ENCODE peak calls at places on chromosome 1, in six cellular contexts. M, B, U, S, C and A are unnamed samples. For H3K27me3, the result is how much of the 10 kb centered on the place peaks cover.

GRCh38 chr1:238624786-238625185 is 734.1 kb upstream of the ZP4 start:
- DNase-seq in C (no peak), M (no peak), B (no peak), U (no peak), S (no peak), A (no peak)

GRCh38 chr1:30684881-30685795 is 38.2 kb downstream of the MATN1 start:
- DNase-seq in C (peak), M (peak), U (no peak), S (peak), B (peak), A (peak)

GRCh38 chr1:110125810-110126209 is 13.6 kb downstream of the UBL4B start:
- DNase-seq in M (no peak), B (no peak), C (no peak), S (no peak), U (no peak), A (no peak)

GRCh38 chr1:71081697-71082080 is 854 bp upstream of the ZRANB2 start:
- DNase-seq in B (peak), U (no peak), M (peak), C (no peak), S (peak), A (peak)

GRCh38 chr1:19400875-19401854 is 84.2 kb downstream of the CAPZB start:
- DNase-seq in M (no peak), B (no peak), S (no peak), C (no peak), U (no peak), A (no peak)

GRCh38 chr1:55280731-55281130 is 65.6 kb upstream of the USP24 start:
- DNase-seq in B (no peak), C (no peak), M (no peak), S (no peak), U (no peak), A (no peak)

GRCh38 chr1:56416385-56416972 is 162.9 kb downstream of the PLPP3 start:
- DNase-seq in S (no peak), M (no peak), B (no peak), C (no peak), U (no peak), A (no peak)

GRCh38 chr1:41955461-41956159 is 36.9 kb upstream of the HIVEP3 start:
- DNase-seq in S (no peak), M (no peak), U (peak), B (no peak), C (no peak), A (no peak)

GRCh38 chr1:10402729-10403274 is 3.9 kb downstream of the PGD start:
- DNase-seq in U (no peak), C (no peak), B (no peak), S (no peak), M (no peak), A (no peak)

GRCh38 chr1:235486321-235486720 is 17.9 kb downstream of the B3GALNT2 start:
- DNase-seq in M (no peak), C (no peak), U (no peak), S (no peak), B (no peak), A (no peak)

GRCh38 chr1:205568469-205569361 is 63.1 kb downstream of the ELK4 start:
- DNase-seq in B (no peak), C (peak), S (peak), M (no peak), U (no peak), A (peak)

GRCh38 chr1:233081686-233082085 is 131.3 kb downstream of the NTPCR start:
- DNase-seq in S (peak), B (no peak), U (no peak), M (no peak), C (no peak), A (no peak)

DNA sequence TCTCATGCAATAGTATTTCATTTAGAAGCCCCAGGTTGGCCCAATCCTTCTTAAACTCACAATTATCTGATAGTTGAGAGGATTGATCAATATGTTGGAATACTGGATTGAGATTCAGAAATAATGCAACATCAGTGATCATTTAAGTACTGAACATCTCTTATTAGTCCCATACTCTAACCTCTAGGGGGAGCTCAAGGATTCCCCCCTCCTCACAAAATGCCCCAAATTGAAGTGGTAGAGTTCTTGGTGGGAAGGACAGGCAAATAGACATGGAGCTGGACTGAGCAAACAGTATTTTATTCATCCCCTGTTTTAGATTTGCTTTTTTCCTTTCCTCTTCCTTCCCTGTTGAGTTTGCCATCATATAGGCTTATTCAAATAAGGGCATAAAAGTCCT is 62.8 kb downstream of the NGF start:
- DNase-seq in C (no peak), S (no peak), M (no peak), B (no peak), U (no peak), A (no peak)
- H3K4me3 ChIP-seq in C (no peak), S (no peak), M (no peak), B (no peak), U (no peak), A (no peak)

DNA sequence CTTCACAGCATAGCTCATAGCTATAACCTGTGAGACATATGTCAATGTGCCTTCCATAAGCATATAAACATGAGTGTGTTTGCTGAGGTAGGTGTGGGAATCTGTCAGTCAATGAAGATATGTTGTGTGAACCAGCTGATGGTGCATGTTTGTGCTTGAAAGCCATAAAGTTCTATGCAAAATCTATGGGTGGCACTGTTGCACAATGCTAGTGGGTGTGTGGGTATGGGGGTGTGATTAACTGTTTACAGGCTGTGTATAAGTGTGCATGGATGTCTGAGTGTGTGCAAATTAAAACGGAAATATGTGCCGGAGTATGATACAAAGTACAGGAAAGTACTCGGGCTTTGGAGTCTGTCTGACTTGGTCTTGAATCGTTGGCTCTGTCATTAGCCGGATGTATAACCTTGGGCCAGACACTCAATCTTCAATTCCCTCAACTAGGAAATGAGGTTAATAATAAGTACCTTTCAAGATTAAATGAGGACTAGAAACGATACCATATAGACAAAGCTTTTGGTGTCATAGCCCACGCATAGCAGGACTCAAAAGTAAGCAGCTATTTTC is 926 bp upstream of the ATP2B4 start:
- DNase-seq in C (no peak), U (peak), B (no peak), M (peak), S (peak), A (peak)
- TF ChIP-seq CTCF in C (no peak), U (peak), B (peak), M (peak), S (peak), A (peak)

GRCh38 chr1:150954708-150955107 is 19.9 kb downstream of the CERS2 start:
- DNase-seq in U (no peak), M (no peak), S (no peak), C (no peak), B (no peak), A (peak)
- H3K27me3 ChIP-seq in U (under half), M (under half), S (under half), C (under half), B (under half), A (under half)

GRCh38 chr1:13646533-13646932 is 53.5 kb upstream of the PRDM2 start:
- DNase-seq in U (no peak), C (no peak), M (no peak), S (no peak), B (no peak), A (no peak)
- H3K4me3 ChIP-seq in U (no peak), C (no peak), M (no peak), S (no peak), B (no peak), A (no peak)

GRCh38 chr1:224521904-224522734 is 87.5 kb upstream of the WDR26 start:
- DNase-seq in M (no peak), U (no peak), S (no peak), C (no peak), B (no peak), A (no peak)
- TF ChIP-seq CTCF in M (no peak), U (peak), S (peak), C (no peak), B (no peak), A (no peak)

GRCh38 chr1:202692959-202693555 is 17.2 kb downstream of the SYT2 start:
- DNase-seq in S (peak), M (peak), C (no peak), B (peak), U (peak), A (peak)

GRCh38 chr1:202700061-202700460 is 10.2 kb downstream of the SYT2 start:
- DNase-seq in S (no peak), B (no peak), M (no peak), C (no peak), U (no peak), A (no peak)

GRCh38 chr1:202694354-202694753 is 15.9 kb downstream of the SYT2 start:
- DNase-seq in B (no peak), S (no peak), M (no peak), U (no peak), C (no peak), A (no peak)

GRCh38 chr1:202698276-202698675 is 12.0 kb downstream of the SYT2 start:
- DNase-seq in M (no peak), U (no peak), B (no peak), C (no peak), S (no peak), A (no peak)

GRCh38 chr1:202697038-202697437 is 13.2 kb downstream of the SYT2 start:
- DNase-seq in U (no peak), B (no peak), C (no peak), S (no peak), M (no peak), A (peak)
- H3K27me3 ChIP-seq in U (half or more), B (under half), C (under half), S (under half), M (under half), A (under half)

GRCh38 chr1:231799363-231799986 is 172.9 kb downstream of the DISC1 start:
- DNase-seq in C (no peak), U (no peak), B (no peak), M (no peak), S (no peak), A (no peak)

GRCh38 chr1:231796141-231796540 is 169.6 kb downstream of the DISC1 start:
- DNase-seq in B (no peak), C (no peak), S (no peak), U (no peak), M (no peak), A (no peak)

GRCh38 chr1:231803353-231803752 is 176.8 kb downstream of the DISC1 start:
- DNase-seq in S (no peak), M (no peak), C (no peak), B (no peak), U (no peak), A (no peak)

GRCh38 chr1:231800071-231800470 is 173.5 kb downstream of the DISC1 start:
- DNase-seq in M (no peak), U (no peak), B (no peak), S (no peak), C (no peak), A (no peak)
- H3K4me3 ChIP-seq in M (no peak), U (no peak), B (no peak), S (no peak), C (no peak), A (no peak)